ENCODE peak calls at places on chromosomes 16 and 17, in seven cellular contexts. One of them, this sample, is unnamed.

GRCh38 chr17:57946798-57947358 is 8.3 kb downstream of the CUEDC1 start:
- DNase-seq in myocyte: peak
- DNase-seq in tibial artery: peak
- DNase-seq in iPS DF 6.9: no peak
- DNase-seq in NCI-H526: peak
- DNase-seq in GM13976: peak
- DNase-seq in adrenal gland: peak
- DNase-seq in this sample: peak

GRCh38 chr17:50219939-50220465 is 18.6 kb upstream of the COL1A1 start:
- DNase-seq in myocyte: peak
- DNase-seq in tibial artery: peak
- DNase-seq in iPS DF 6.9: no peak
- DNase-seq in NCI-H526: no peak
- DNase-seq in GM13976: no peak
- DNase-seq in adrenal gland: peak
- DNase-seq in this sample: no peak

GRCh38 chr16:48117217-48118105 is 38.3 kb downstream of the ABCC12 start:
- DNase-seq in myocyte: peak
- DNase-seq in tibial artery: no peak
- DNase-seq in iPS DF 6.9: peak
- DNase-seq in NCI-H526: peak
- DNase-seq in GM13976: peak
- DNase-seq in adrenal gland: peak
- DNase-seq in this sample: peak

GRCh38 chr16:30526137-30526822 is at the start of gene ZNF768:
- DNase-seq in myocyte: no peak
- DNase-seq in tibial artery: no peak
- DNase-seq in iPS DF 6.9: no peak
- DNase-seq in NCI-H526: peak
- DNase-seq in GM13976: peak
- DNase-seq in adrenal gland: peak
- DNase-seq in this sample: peak

GRCh38 chr16:84062734-84063640 is 20.4 kb upstream of the SLC38A8 start:
- DNase-seq in myocyte: peak
- DNase-seq in tibial artery: peak
- DNase-seq in iPS DF 6.9: no peak
- DNase-seq in NCI-H526: peak
- DNase-seq in GM13976: peak
- DNase-seq in adrenal gland: peak
- DNase-seq in this sample: peak

GRCh38 chr16:56615353-56615752 is 7.0 kb downstream of the MT2A start:
- DNase-seq in myocyte: no peak
- DNase-seq in tibial artery: no peak
- DNase-seq in iPS DF 6.9: no peak
- DNase-seq in NCI-H526: no peak
- DNase-seq in GM13976: no peak
- DNase-seq in adrenal gland: no peak
- DNase-seq in this sample: peak

GRCh38 chr17:50638851-50639767 is 4.4 kb downstream of the ABCC3 start:
- DNase-seq in myocyte: peak
- DNase-seq in tibial artery: peak
- DNase-seq in iPS DF 6.9: no peak
- DNase-seq in NCI-H526: peak
- DNase-seq in GM13976: no peak
- DNase-seq in adrenal gland: peak
- DNase-seq in this sample: peak

GRCh38 chr17:75783803-75784472 is 668 bp upstream of the UNK start:
- DNase-seq in myocyte: no peak
- DNase-seq in tibial artery: peak
- DNase-seq in iPS DF 6.9: no peak
- DNase-seq in NCI-H526: peak
- DNase-seq in GM13976: no peak
- DNase-seq in adrenal gland: peak
- DNase-seq in this sample: no peak

GRCh38 chr16:55502801-55503366 is 6.0 kb upstream of the LPCAT2 start:
- DNase-seq in myocyte: peak
- DNase-seq in tibial artery: peak
- DNase-seq in iPS DF 6.9: no peak
- DNase-seq in NCI-H526: no peak
- DNase-seq in GM13976: peak
- DNase-seq in adrenal gland: peak
- DNase-seq in this sample: peak

GRCh38 chr17:55426851-55427586 is 5.4 kb upstream of the MMD start:
- DNase-seq in myocyte: no peak
- DNase-seq in tibial artery: no peak
- DNase-seq in iPS DF 6.9: no peak
- DNase-seq in NCI-H526: no peak
- DNase-seq in GM13976: peak
- DNase-seq in adrenal gland: no peak
- DNase-seq in this sample: peak

GRCh38 chr16:49587511-49587910 is 213.9 kb downstream of the C16orf78 start:
- DNase-seq in myocyte: no peak
- DNase-seq in tibial artery: no peak
- DNase-seq in iPS DF 6.9: no peak
- DNase-seq in NCI-H526: no peak
- DNase-seq in GM13976: no peak
- DNase-seq in adrenal gland: no peak
- DNase-seq in this sample: no peak